ENCODE peak calls at places on chromosomes 16 and 17, in seven cellular contexts. One of them, this sample, is unnamed.
A peak's percentile ranks its signal among the peaks of the same experiment; 100 is the strongest.

GRCh38 chr17:50348522-50349240 is 2.8 kb downstream of the XYLT2 start:
- DNase-seq in H9: peak; percentile 23
- DNase-seq in trophoblast cell: no peak
- DNase-seq in mesendoderm: no peak
- DNase-seq in mesenchymal stem cell: peak; percentile 35
- DNase-seq in neuronal stem cell: no peak
- DNase-seq in H1: no peak
- DNase-seq in this sample: peak; percentile 53

GRCh38 chr17:66667491-66668030 is 167.4 kb upstream of the CACNG5 start:
- DNase-seq in neuronal stem cell: no peak
- DNase-seq in H1: no peak
- DNase-seq in trophoblast cell: no peak
- DNase-seq in mesenchymal stem cell: no peak
- DNase-seq in mesendoderm: no peak
- DNase-seq in H9: no peak
- DNase-seq in this sample: no peak

GRCh38 chr17:55547027-55547670 is 35.9 kb upstream of the SMIM36 start:
- DNase-seq in trophoblast cell: no peak
- DNase-seq in mesendoderm: no peak
- DNase-seq in neuronal stem cell: no peak
- DNase-seq in H1: no peak
- DNase-seq in H9: no peak
- DNase-seq in mesenchymal stem cell: peak; percentile 6
- DNase-seq in this sample: peak; percentile 10

GRCh38 chr16:88686062-88686438 is 257 bp downstream of the SNAI3 start:
- DNase-seq in H9: no peak
- DNase-seq in mesenchymal stem cell: peak; percentile 10
- DNase-seq in neuronal stem cell: no peak
- DNase-seq in trophoblast cell: no peak
- DNase-seq in H1: no peak
- DNase-seq in mesendoderm: no peak
- DNase-seq in this sample: no peak

GRCh38 chr16:17078950-17079631 is 391.7 kb downstream of the XYLT1 start:
- DNase-seq in trophoblast cell: no peak
- DNase-seq in mesenchymal stem cell: no peak
- DNase-seq in mesendoderm: no peak
- DNase-seq in neuronal stem cell: no peak
- DNase-seq in H9: no peak
- DNase-seq in H1: no peak
- DNase-seq in this sample: no peak

GRCh38 chr17:37490638-37491614 is 1.2 kb downstream of the DUSP14 start:
- DNase-seq in mesenchymal stem cell: peak; percentile 93
- DNase-seq in H1: peak; percentile 54
- DNase-seq in trophoblast cell: peak; percentile 65
- DNase-seq in neuronal stem cell: peak; percentile 36
- DNase-seq in mesendoderm: peak; percentile 92
- DNase-seq in H9: peak; percentile 81
- DNase-seq in this sample: peak; percentile 93

GRCh38 chr17:9252525-9252924 is 231.2 kb downstream of the NTN1 start:
- DNase-seq in trophoblast cell: no peak
- DNase-seq in mesendoderm: no peak
- DNase-seq in mesenchymal stem cell: no peak
- DNase-seq in neuronal stem cell: no peak
- DNase-seq in H9: no peak
- DNase-seq in H1: no peak
- DNase-seq in this sample: no peak

GRCh38 chr17:38554430-38555350 is 51.1 kb downstream of the SRCIN1 start:
- DNase-seq in mesendoderm: no peak
- DNase-seq in H1: no peak
- DNase-seq in neuronal stem cell: no peak
- DNase-seq in H9: no peak
- DNase-seq in trophoblast cell: no peak
- DNase-seq in mesenchymal stem cell: no peak
- DNase-seq in this sample: peak; percentile 14

GRCh38 chr16:22670551-22670970 is 143.4 kb upstream of the HS3ST2 start:
- DNase-seq in trophoblast cell: no peak
- DNase-seq in mesendoderm: peak; percentile 82
- DNase-seq in H1: peak; percentile 86
- DNase-seq in H9: peak; percentile 94
- DNase-seq in mesenchymal stem cell: no peak
- DNase-seq in neuronal stem cell: peak; percentile 59
- DNase-seq in this sample: no peak

GRCh38 chr16:29999605-30000004 is 3.6 kb downstream of the INO80E start:
- DNase-seq in neuronal stem cell: no peak
- DNase-seq in H1: no peak
- DNase-seq in H9: no peak
- DNase-seq in mesenchymal stem cell: no peak
- DNase-seq in mesendoderm: no peak
- DNase-seq in trophoblast cell: no peak
- DNase-seq in this sample: no peak

GRCh38 chr17:29941334-29941733 is at the start of gene EFCAB5:
- DNase-seq in trophoblast cell: no peak
- DNase-seq in neuronal stem cell: no peak
- DNase-seq in H9: no peak
- DNase-seq in mesenchymal stem cell: no peak
- DNase-seq in mesendoderm: no peak
- DNase-seq in H1: no peak
- DNase-seq in this sample: no peak

GRCh38 chr17:65703891-65704290 is 142.4 kb upstream of the AXIN2 start:
- DNase-seq in neuronal stem cell: no peak
- DNase-seq in trophoblast cell: no peak
- DNase-seq in H1: no peak
- DNase-seq in mesenchymal stem cell: no peak
- DNase-seq in H9: no peak
- DNase-seq in mesendoderm: no peak
- DNase-seq in this sample: no peak

GRCh38 chr17:59963738-59964454 is 644 bp downstream of the RNFT1 start:
- DNase-seq in mesenchymal stem cell: peak; percentile 88
- DNase-seq in H9: no peak
- DNase-seq in H1: peak; percentile 48
- DNase-seq in neuronal stem cell: no peak
- DNase-seq in mesendoderm: peak; percentile 16
- DNase-seq in trophoblast cell: peak; percentile 58
- DNase-seq in this sample: peak; percentile 69

GRCh38 chr16:7888421-7888820 is 555.8 kb downstream of the RBFOX1 start:
- DNase-seq in H9: no peak
- DNase-seq in mesendoderm: no peak
- DNase-seq in mesenchymal stem cell: no peak
- DNase-seq in neuronal stem cell: no peak
- DNase-seq in H1: no peak
- DNase-seq in trophoblast cell: no peak
- DNase-seq in this sample: no peak

GRCh38 chr17:42275527-42276358 is 448 bp downstream of the STAT5B start:
- DNase-seq in neuronal stem cell: no peak
- DNase-seq in mesendoderm: peak; percentile 67
- DNase-seq in mesenchymal stem cell: peak; percentile 58
- DNase-seq in H9: peak; percentile 52
- DNase-seq in trophoblast cell: peak; percentile 44
- DNase-seq in H1: peak; percentile 63
- DNase-seq in this sample: peak; percentile 59

GRCh38 chr17:74478369-74479100 is 12.1 kb downstream of the CD300A start:
- DNase-seq in H9: no peak
- DNase-seq in mesenchymal stem cell: no peak
- DNase-seq in mesendoderm: no peak
- DNase-seq in neuronal stem cell: no peak
- DNase-seq in trophoblast cell: peak; percentile 38
- DNase-seq in H1: no peak
- DNase-seq in this sample: no peak

GRCh38 chr17:50181601-50182345 is 16.0 kb downstream of the SGCA start:
- DNase-seq in mesenchymal stem cell: peak; percentile 80
- DNase-seq in H1: no peak
- DNase-seq in mesendoderm: no peak
- DNase-seq in trophoblast cell: no peak
- DNase-seq in neuronal stem cell: no peak
- DNase-seq in H9: no peak
- DNase-seq in this sample: peak; percentile 65

GRCh38 chr16:69003500-69003899 is 102.0 kb upstream of the HAS3 start:
- DNase-seq in H1: no peak
- DNase-seq in neuronal stem cell: no peak
- DNase-seq in H9: no peak
- DNase-seq in mesendoderm: peak; percentile 58
- DNase-seq in trophoblast cell: no peak
- DNase-seq in mesenchymal stem cell: no peak
- DNase-seq in this sample: no peak

GRCh38 chr16:24428751-24429150 is 110.6 kb upstream of the RBBP6 start:
- DNase-seq in H1: no peak
- DNase-seq in trophoblast cell: no peak
- DNase-seq in mesenchymal stem cell: no peak
- DNase-seq in mesendoderm: no peak
- DNase-seq in neuronal stem cell: no peak
- DNase-seq in H9: no peak
- DNase-seq in this sample: no peak

DNA sequence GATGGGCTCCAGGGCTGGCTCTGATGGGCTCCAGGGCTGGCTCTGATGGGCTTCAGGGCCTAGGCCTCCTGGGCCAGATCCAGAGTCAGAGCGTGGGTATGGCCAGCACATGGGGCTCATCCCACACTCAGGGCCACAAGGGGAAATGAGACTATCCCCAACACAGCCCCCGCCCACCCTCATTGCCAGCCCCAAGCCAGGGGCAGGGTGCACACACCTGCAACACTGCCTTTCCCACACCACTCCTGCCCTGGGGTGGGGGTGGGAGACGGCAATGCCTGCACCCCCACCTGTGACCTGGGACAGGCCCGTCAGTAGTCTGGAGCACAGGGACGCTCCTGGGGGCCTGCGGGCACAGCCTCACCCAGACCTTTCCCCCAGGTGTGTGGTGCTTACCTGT is 14.3 kb upstream of the ATP6V0C start:
- DNase-seq in mesenchymal stem cell: no peak
- DNase-seq in neuronal stem cell: no peak
- DNase-seq in H1: no peak
- DNase-seq in mesendoderm: no peak
- DNase-seq in trophoblast cell: no peak
- DNase-seq in H9: no peak
- DNase-seq in this sample: no peak
- H4K8ac ChIP-seq in mesenchymal stem cell: no peak overlapping the region
- H4K8ac ChIP-seq in neuronal stem cell: no peak overlapping the region
- H4K8ac ChIP-seq in H1: no peak overlapping the region
- H4K8ac ChIP-seq in mesendoderm: no peak overlapping the region
- H4K8ac ChIP-seq in trophoblast cell: no peak overlapping the region
- H4K8ac ChIP-seq in H9: no peak overlapping the region
- H4K8ac ChIP-seq in this sample: no peak overlapping the region

GRCh38 chr17:40063034-40063765 is 435 bp downstream of the THRA start:
- DNase-seq in trophoblast cell: no peak
- DNase-seq in neuronal stem cell: no peak
- DNase-seq in mesenchymal stem cell: peak; percentile 61
- DNase-seq in H9: peak; percentile 83
- DNase-seq in mesendoderm: peak; percentile 55
- DNase-seq in H1: peak; percentile 89
- DNase-seq in this sample: no peak
- H4K8ac ChIP-seq in trophoblast cell: peak overlapping the region; percentile 74
- H4K8ac ChIP-seq in neuronal stem cell: no peak overlapping the region
- H4K8ac ChIP-seq in mesenchymal stem cell: peak overlapping the region; percentile 55
- H4K8ac ChIP-seq in H9: no peak overlapping the region
- H4K8ac ChIP-seq in mesendoderm: no peak overlapping the region
- H4K8ac ChIP-seq in H1: peak overlapping the region; percentile 65
- H4K8ac ChIP-seq in this sample: no peak overlapping the region

GRCh38 chr16:75188832-75189477 is 18.0 kb downstream of the CTRB2 start:
- DNase-seq in neuronal stem cell: no peak
- DNase-seq in H1: no peak
- DNase-seq in trophoblast cell: peak; percentile 53
- DNase-seq in H9: no peak
- DNase-seq in mesenchymal stem cell: no peak
- DNase-seq in mesendoderm: no peak
- DNase-seq in this sample: no peak
- H4K8ac ChIP-seq in neuronal stem cell: no peak overlapping the region
- H4K8ac ChIP-seq in H1: peak overlapping the region; percentile 57
- H4K8ac ChIP-seq in trophoblast cell: no peak overlapping the region
- H4K8ac ChIP-seq in H9: no peak overlapping the region
- H4K8ac ChIP-seq in mesenchymal stem cell: no peak overlapping the region
- H4K8ac ChIP-seq in mesendoderm: no peak overlapping the region
- H4K8ac ChIP-seq in this sample: no peak overlapping the region

DNA sequence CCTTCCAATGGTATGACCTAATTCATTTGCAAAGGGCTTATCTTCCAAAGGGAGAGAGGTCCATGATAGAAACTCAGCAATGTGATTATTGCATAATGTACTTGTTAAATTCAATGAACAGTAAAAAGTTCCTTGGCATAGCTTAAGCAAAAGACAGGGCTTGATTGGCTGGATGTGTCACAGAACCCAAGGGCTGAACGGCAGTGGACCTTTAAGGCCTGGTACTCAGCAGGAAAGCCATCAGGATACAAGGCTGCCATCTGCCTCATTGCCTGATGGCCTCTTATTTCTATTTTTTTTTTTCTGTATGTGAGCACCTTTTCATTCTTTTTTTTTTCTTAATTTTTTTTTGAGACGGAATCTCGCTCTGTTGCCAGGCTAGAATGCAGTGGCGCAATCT is 208.9 kb upstream of the WSCD1 start:
- DNase-seq in mesendoderm: no peak
- DNase-seq in H1: no peak
- DNase-seq in trophoblast cell: no peak
- DNase-seq in H9: no peak
- DNase-seq in mesenchymal stem cell: no peak
- DNase-seq in neuronal stem cell: no peak
- DNase-seq in this sample: no peak
- H4K8ac ChIP-seq in mesendoderm: no peak overlapping the region
- H4K8ac ChIP-seq in H1: no peak overlapping the region
- H4K8ac ChIP-seq in trophoblast cell: no peak overlapping the region
- H4K8ac ChIP-seq in H9: no peak overlapping the region
- H4K8ac ChIP-seq in mesenchymal stem cell: no peak overlapping the region
- H4K8ac ChIP-seq in neuronal stem cell: no peak overlapping the region
- H4K8ac ChIP-seq in this sample: no peak overlapping the region

DNA sequence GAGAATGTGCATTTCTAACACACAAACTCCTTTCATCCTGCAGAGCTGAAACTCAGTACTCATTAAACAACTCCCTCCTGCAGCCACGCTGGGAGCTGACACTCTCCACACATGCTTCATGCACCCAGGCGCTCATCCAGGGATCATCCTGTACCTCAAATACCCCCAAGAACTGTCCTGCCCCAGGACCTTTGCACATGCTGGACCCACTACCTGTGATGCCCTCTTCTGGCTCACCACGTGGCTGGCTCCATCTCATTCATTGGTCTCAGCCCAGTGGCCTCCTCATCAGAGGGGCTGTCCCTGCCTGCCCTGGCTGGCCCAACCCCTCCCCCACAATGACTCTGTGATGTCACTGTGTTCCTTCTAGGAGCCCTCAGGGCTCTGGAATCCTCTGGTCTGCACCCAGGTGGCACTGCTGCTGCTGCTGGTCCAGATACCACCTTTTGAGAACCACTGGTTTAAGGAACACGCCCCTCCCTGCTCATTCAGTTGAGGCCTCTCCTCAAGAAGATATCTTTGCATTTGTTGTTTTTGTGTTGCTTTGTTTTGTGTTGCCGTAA is 160.9 kb upstream of the FOXF1 start:
- DNase-seq in mesenchymal stem cell: no peak
- DNase-seq in trophoblast cell: no peak
- DNase-seq in mesendoderm: peak; percentile 72
- DNase-seq in neuronal stem cell: no peak
- DNase-seq in H1: no peak
- DNase-seq in H9: no peak
- DNase-seq in this sample: no peak
- H4K8ac ChIP-seq in mesenchymal stem cell: no peak overlapping the region
- H4K8ac ChIP-seq in trophoblast cell: no peak overlapping the region
- H4K8ac ChIP-seq in mesendoderm: no peak overlapping the region
- H4K8ac ChIP-seq in neuronal stem cell: no peak overlapping the region
- H4K8ac ChIP-seq in H1: no peak overlapping the region
- H4K8ac ChIP-seq in H9: no peak overlapping the region
- H4K8ac ChIP-seq in this sample: peak overlapping the region; percentile 25

GRCh38 chr16:19604911-19605310 is 49.4 kb downstream of the VPS35L start:
- DNase-seq in mesenchymal stem cell: no peak
- DNase-seq in H1: no peak
- DNase-seq in mesendoderm: no peak
- DNase-seq in H9: no peak
- DNase-seq in trophoblast cell: no peak
- DNase-seq in neuronal stem cell: no peak
- DNase-seq in this sample: no peak
- H4K8ac ChIP-seq in mesenchymal stem cell: no peak overlapping the region
- H4K8ac ChIP-seq in H1: no peak overlapping the region
- H4K8ac ChIP-seq in mesendoderm: no peak overlapping the region
- H4K8ac ChIP-seq in H9: no peak overlapping the region
- H4K8ac ChIP-seq in trophoblast cell: no peak overlapping the region
- H4K8ac ChIP-seq in neuronal stem cell: no peak overlapping the region
- H4K8ac ChIP-seq in this sample: no peak overlapping the region

GRCh38 chr16:82630688-82631087 is 3.9 kb downstream of the CDH13 start:
- DNase-seq in neuronal stem cell: no peak
- DNase-seq in H1: no peak
- DNase-seq in mesenchymal stem cell: peak; percentile 56
- DNase-seq in mesendoderm: no peak
- DNase-seq in H9: no peak
- DNase-seq in trophoblast cell: no peak
- DNase-seq in this sample: peak; percentile 60
- H4K8ac ChIP-seq in neuronal stem cell: no peak overlapping the region
- H4K8ac ChIP-seq in H1: no peak overlapping the region
- H4K8ac ChIP-seq in mesenchymal stem cell: no peak overlapping the region
- H4K8ac ChIP-seq in mesendoderm: no peak overlapping the region
- H4K8ac ChIP-seq in H9: no peak overlapping the region
- H4K8ac ChIP-seq in trophoblast cell: no peak overlapping the region
- H4K8ac ChIP-seq in this sample: peak overlapping the region; percentile 48